ENCODE peak calls at places on chromosomes 11 and 22, in six cellular contexts. P is WTC11; H is OCI-LY7; I is CD8-positive, alpha-beta T cell; E is astrocyte of the spinal cord; K is GM20000. G is an unnamed sample.

GRCh38 chr11:120013325-120014250 is 124.3 kb downstream of the TRIM29 start:
- DNase-seq in K (peak), I (no peak), H (peak), E (peak), P (peak), G (peak)

GRCh38 chr22:25232301-25232700 is 12.9 kb downstream of the CRYBB2 start:
- DNase-seq in I (no peak), P (no peak), K (no peak), E (no peak), H (no peak), G (no peak)

GRCh38 chr22:47724030-47724429 is 961.6 kb downstream of the TBC1D22A start:
- DNase-seq in I (no peak), K (no peak), P (no peak), H (no peak), E (no peak), G (no peak)

GRCh38 chr11:34407121-34407813 is 31.5 kb upstream of the CAT start:
- DNase-seq in H (no peak), I (no peak), P (no peak), K (no peak), E (no peak), G (no peak)

GRCh38 chr22:32476286-32476685 is 1.7 kb downstream of the FBXO7 start:
- DNase-seq in K (peak), E (no peak), P (no peak), I (no peak), H (no peak), G (peak)

GRCh38 chr11:61974766-61975631 is 7.6 kb upstream of the FTH1 start:
- DNase-seq in K (no peak), P (no peak), I (no peak), H (no peak), E (no peak), G (no peak)

GRCh38 chr11:45983471-45983845 is 61.0 kb downstream of the LARGE2 start:
- DNase-seq in I (no peak), E (no peak), H (no peak), K (no peak), P (no peak), G (no peak)

GRCh38 chr11:70326365-70326803 is 55.9 kb downstream of the PPFIA1 start:
- DNase-seq in I (no peak), E (no peak), P (no peak), K (no peak), H (no peak), G (no peak)

GRCh38 chr22:17396531-17396930 is 27.3 kb downstream of the CECR2 start:
- DNase-seq in P (no peak), H (no peak), K (no peak), I (no peak), E (no peak), G (no peak)

GRCh38 chr11:17906436-17906835 is 106.4 kb downstream of the SERGEF start:
- DNase-seq in P (peak), I (no peak), K (no peak), E (no peak), H (peak), G (no peak)

GRCh38 chr11:102144357-102145342 is 34.4 kb downstream of the YAP1 start:
- DNase-seq in P (no peak), E (peak), H (no peak), I (no peak), K (no peak), G (no peak)

GRCh38 chr11:8917157-8917820 is 6.3 kb downstream of the AKIP1 start:
- DNase-seq in E (peak), K (no peak), H (no peak), I (no peak), P (peak), G (no peak)

GRCh38 chr11:2975594-2975993 is 16.5 kb downstream of the NAP1L4 start:
- DNase-seq in I (peak), P (no peak), K (peak), H (peak), E (peak), G (peak)

GRCh38 chr11:102110761-102111010 is 439 bp downstream of the YAP1 start:
- DNase-seq in H (no peak), P (no peak), E (no peak), I (no peak), K (no peak), G (no peak)

GRCh38 chr11:69646493-69647201 is 5.7 kb downstream of the CCND1 start:
- DNase-seq in H (no peak), E (no peak), P (no peak), K (no peak), I (no peak), G (no peak)

GRCh38 chr11:61414547-61414946 is 15.2 kb downstream of the CPSF7 start:
- DNase-seq in K (no peak), P (no peak), E (no peak), H (no peak), I (no peak), G (no peak)

GRCh38 chr11:3010521-3011275 is 18.6 kb upstream of the NAP1L4 start:
- DNase-seq in E (peak), P (no peak), I (no peak), H (no peak), K (no peak), G (no peak)

GRCh38 chr22:44131989-44132685 is 48.6 kb upstream of the PARVG start:
- DNase-seq in E (no peak), K (no peak), H (no peak), I (no peak), P (no peak), G (no peak)

GRCh38 chr11:115430345-115430744 is 73.9 kb downstream of the CADM1 start:
- DNase-seq in E (no peak), K (no peak), P (no peak), I (no peak), H (no peak), G (no peak)

GRCh38 chr11:75797796-75798195 is 17.2 kb upstream of the UVRAG start:
- DNase-seq in P (no peak), H (no peak), E (no peak), K (no peak), I (no peak), G (no peak)

GRCh38 chr11:332651-333480 is 12.2 kb upstream of the IFITM3 start:
- DNase-seq in P (no peak), I (no peak), K (no peak), E (no peak), H (peak), G (no peak)

GRCh38 chr11:9802291-9802861 is 138.5 kb downstream of the SWAP70 start:
- DNase-seq in K (no peak), E (peak), H (peak), P (no peak), I (no peak), G (no peak)

GRCh38 chr11:68987211-68987610 is 6.4 kb upstream of the MRGPRD start:
- DNase-seq in I (no peak), K (no peak), H (no peak), E (no peak), P (no peak), G (no peak)

GRCh38 chr11:118217575-118217974 is 7.2 kb downstream of the JAML start:
- DNase-seq in K (no peak), E (no peak), P (no peak), H (no peak), I (no peak), G (no peak)

GRCh38 chr22:20551805-20552449 is 44.5 kb downstream of the MED15 start:
- DNase-seq in K (no peak), I (no peak), H (no peak), E (no peak), P (no peak), G (no peak)
- TF ChIP-seq CTCF in K (no peak), I (peak), H (no peak), E (peak), P (no peak), G (no peak)

GRCh38 chr22:40654522-40655167 is 18.1 kb upstream of the MRTFA start:
- DNase-seq in I (no peak), K (no peak), H (no peak), P (no peak), E (peak), G (no peak)
- TF ChIP-seq CTCF in I (no peak), K (no peak), H (peak), P (no peak), E (peak), G (no peak)

DNA sequence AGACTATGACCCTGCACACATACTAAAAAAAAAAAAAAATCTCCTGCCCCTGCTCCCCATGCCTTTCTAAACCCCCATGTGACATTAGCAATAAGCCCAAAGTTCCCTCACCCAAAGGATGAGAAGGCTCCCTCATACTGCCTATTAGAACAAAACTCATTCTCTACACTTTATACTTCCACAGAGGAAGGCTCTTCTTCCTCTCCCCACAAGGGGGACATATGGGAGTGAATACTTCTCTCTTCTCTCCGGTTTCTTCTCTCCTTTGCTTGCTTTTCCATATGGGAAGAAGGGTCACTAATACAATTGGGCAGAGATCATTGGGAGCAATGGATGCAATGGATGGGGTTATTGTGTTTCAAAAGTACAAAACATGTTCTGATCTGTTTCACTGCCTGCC is 3.3 kb downstream of the OR52L1 start:
- DNase-seq in E (no peak), I (no peak), K (no peak), P (no peak), H (no peak), G (no peak)
- TF ChIP-seq CTCF in E (no peak), I (no peak), K (no peak), P (no peak), H (no peak), G (no peak)

GRCh38 chr22:49506010-49506400 is 321.7 kb downstream of the BRD1 start:
- DNase-seq in H (no peak), K (no peak), P (no peak), E (no peak), I (no peak), G (no peak)

GRCh38 chr22:49510718-49511117 is 317.0 kb downstream of the BRD1 start:
- DNase-seq in I (no peak), K (no peak), H (no peak), P (no peak), E (no peak), G (no peak)

GRCh38 chr22:49509016-49509415 is 318.7 kb downstream of the BRD1 start:
- DNase-seq in I (no peak), H (no peak), K (no peak), P (no peak), E (no peak), G (no peak)

GRCh38 chr22:49507607-49508292 is 319.9 kb downstream of the BRD1 start:
- DNase-seq in P (no peak), E (no peak), K (no peak), I (no peak), H (no peak), G (no peak)

GRCh38 chr22:49508561-49508960 is 319.1 kb downstream of the BRD1 start:
- DNase-seq in E (no peak), K (no peak), I (no peak), H (no peak), P (no peak), G (no peak)
- TF ChIP-seq CTCF in E (no peak), K (no peak), I (no peak), H (no peak), P (no peak), G (no peak)

GRCh38 chr22:27196483-27196882 is 539.1 kb downstream of the MIAT start:
- DNase-seq in E (no peak), I (no peak), P (no peak), K (no peak), H (peak), G (no peak)
- TF ChIP-seq CTCF in E (no peak), I (no peak), P (no peak), K (no peak), H (peak), G (no peak)

GRCh38 chr11:66068923-66069714 is 953 bp upstream of the PACS1 start:
- DNase-seq in P (peak), K (peak), E (peak), H (peak), I (no peak), G (peak)
- TF ChIP-seq CTCF in P (no peak), K (no peak), E (peak), H (peak), I (no peak), G (no peak)

GRCh38 chr22:35454416-35455054 is 54.6 kb downstream of the MCM5 start:
- DNase-seq in P (no peak), K (no peak), E (no peak), H (no peak), I (no peak), G (no peak)
- TF ChIP-seq CTCF in P (no peak), K (no peak), E (no peak), H (peak), I (no peak), G (no peak)

DNA sequence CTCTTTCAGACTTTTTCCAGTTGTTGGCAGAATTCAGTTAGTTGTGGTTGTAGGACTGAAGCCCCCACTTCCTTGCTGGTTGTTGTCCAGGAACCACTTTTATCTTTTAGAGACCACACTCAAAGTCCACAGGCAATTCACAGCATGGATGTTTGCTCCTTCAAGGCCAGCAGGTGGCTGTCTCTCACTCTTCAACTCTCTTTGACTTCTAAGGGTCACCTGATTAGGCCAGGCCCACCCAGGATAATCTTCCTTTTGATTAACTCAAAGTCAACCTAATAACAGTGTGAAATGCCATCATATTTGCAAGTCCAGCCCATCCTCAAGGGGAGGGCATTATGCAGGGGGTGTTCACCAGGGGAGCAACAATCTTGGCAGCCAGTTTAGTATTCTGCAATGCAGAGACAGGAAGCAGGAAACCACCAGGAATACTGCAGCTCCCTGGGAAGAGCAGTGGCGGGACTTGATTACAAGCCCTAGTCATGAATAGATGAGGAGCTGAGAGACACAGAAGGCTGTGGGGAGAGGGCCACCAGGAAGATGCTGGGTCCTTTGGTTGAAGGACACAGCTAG is 52.4 kb downstream of the LRRC74B start:
- DNase-seq in H (peak), I (no peak), P (no peak), K (no peak), E (no peak), G (no peak)
- TF ChIP-seq CTCF in H (peak), I (no peak), P (no peak), K (no peak), E (no peak), G (no peak)

DNA sequence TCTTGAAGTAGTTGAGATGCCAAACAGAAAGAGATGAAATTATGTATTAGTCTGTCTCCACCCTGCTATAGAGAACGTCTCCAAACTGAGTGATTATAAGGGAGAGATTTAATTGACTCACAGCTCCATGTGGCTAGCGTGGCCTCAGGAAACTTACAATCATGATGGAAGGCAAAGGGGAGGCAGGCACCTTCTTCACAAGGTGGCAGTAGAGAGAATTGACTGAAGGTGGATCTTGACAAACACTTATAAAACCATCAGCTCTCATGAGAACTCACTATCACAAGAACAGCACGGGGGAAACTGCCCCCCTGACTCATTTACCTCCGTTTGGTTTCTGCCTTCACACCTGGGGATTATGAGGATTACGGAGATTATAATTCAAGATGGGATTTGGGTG is 794.0 kb downstream of the CNTN5 start:
- DNase-seq in P (no peak), H (no peak), I (no peak), K (no peak), E (no peak), G (no peak)
- TF ChIP-seq CTCF in P (no peak), H (no peak), I (no peak), K (no peak), E (no peak), G (no peak)

GRCh38 chr11:64340671-64341335 is 799 bp downstream of the CCDC88B start:
- DNase-seq in E (no peak), K (peak), I (peak), P (peak), H (peak), G (peak)
- TF ChIP-seq CTCF in E (peak), K (no peak), I (no peak), P (no peak), H (peak), G (no peak)

G was measured in GM13976.